ENCODE peak calls at places on chromosomes 16 and 17, in four cellular contexts. C is BJ, B is astrocyte of the spinal cord, Y is stomach. E is an unnamed sample.

GRCh38 chr16:18013863-18014262 is 322.7 kb downstream of the NPIPA8 start:
- DNase-seq in Y (no peak), C (no peak), B (no peak), E (no peak)

GRCh38 chr17:76466775-76467130 is 650 bp upstream of the AANAT start:
- DNase-seq in B (no peak), C (no peak), Y (no peak), E (no peak)

GRCh38 chr17:2023256-2023655 is 1.9 kb downstream of the RTN4RL1 start:
- DNase-seq in B (no peak), Y (no peak), C (no peak), E (no peak)

GRCh38 chr16:48433849-48434530 is 48.8 kb upstream of the SIAH1 start:
- DNase-seq in C (no peak), Y (no peak), B (no peak), E (no peak)

GRCh38 chr16:13148836-13149235 is 247.4 kb downstream of the SHISA9 start:
- DNase-seq in C (no peak), B (no peak), Y (no peak), E (no peak)

GRCh38 chr16:84967828-84968227 is 43.5 kb downstream of the ZDHHC7 start:
- DNase-seq in B (no peak), Y (no peak), C (no peak), E (no peak)

GRCh38 chr16:70758786-70759185 is 42.2 kb downstream of the VAC14 start:
- DNase-seq in C (no peak), Y (no peak), B (no peak), E (no peak)

GRCh38 chr17:76678330-76678729 is 32.4 kb downstream of the MXRA7 start:
- DNase-seq in B (no peak), Y (no peak), C (no peak), E (no peak)

GRCh38 chr17:73131993-73132595 is 32.7 kb upstream of the SSTR2 start:
- DNase-seq in Y (no peak), B (no peak), C (no peak), E (no peak)

GRCh38 chr17:71601894-71602504 is 518.8 kb upstream of the SOX9 start:
- DNase-seq in C (no peak), B (no peak), Y (no peak), E (no peak)

GRCh38 chr17:8753976-8754440 is 4.3 kb downstream of the SPDYE4 start:
- DNase-seq in Y (no peak), C (no peak), B (peak; percentile 7), E (no peak)

GRCh38 chr17:65463242-65463641 is 98.2 kb downstream of the AXIN2 start:
- DNase-seq in C (no peak), B (peak; percentile 4), Y (peak; percentile 26), E (no peak)

GRCh38 chr17:28494445-28495188 is 11.5 kb upstream of the FOXN1 start:
- DNase-seq in B (peak; percentile 49), C (no peak), Y (peak; percentile 80), E (peak; percentile 85)

GRCh38 chr16:1561836-1562235 is 28.4 kb downstream of the TMEM204 start:
- DNase-seq in B (no peak), Y (no peak), C (no peak), E (no peak)

GRCh38 chr16:78987676-78988075 is 612.9 kb downstream of the MAF start:
- DNase-seq in Y (no peak), B (no peak), C (no peak), E (no peak)

GRCh38 chr17:19461139-19461538 is 50.1 kb downstream of the RNF112 start:
- DNase-seq in Y (no peak), B (no peak), C (no peak), E (no peak)

GRCh38 chr17:53061446-53061845 is 761.3 kb upstream of the KIF2B start:
- DNase-seq in C (no peak), B (no peak), Y (no peak), E (no peak)

GRCh38 chr17:27498615-27499316 is 42.5 kb downstream of the KSR1 start:
- DNase-seq in B (no peak), Y (no peak), C (no peak), E (no peak)

GRCh38 chr16:11675561-11676511 is 7.6 kb downstream of the SNN start:
- DNase-seq in Y (peak; percentile 84), B (no peak), C (no peak), E (peak; percentile 38)

GRCh38 chr17:82838386-82839063 is 1.3 kb downstream of the ZNF750 start:
- DNase-seq in Y (no peak), C (no peak), B (no peak), E (no peak)

GRCh38 chr16:21626659-21627277 is 25.6 kb downstream of the IGSF6 start:
- DNase-seq in C (peak; percentile 95), Y (no peak), B (peak; percentile 93), E (no peak)

GRCh38 chr17:76399175-76400172 is 15.1 kb downstream of the SPHK1 start:
- DNase-seq in C (no peak), B (no peak), Y (no peak), E (no peak)

GRCh38 chr16:26645629-26646028 is 421.1 kb upstream of the C16orf82 start:
- DNase-seq in Y (no peak), C (no peak), B (no peak), E (no peak)

GRCh38 chr17:39709998-39710964 is 10.4 kb downstream of the ERBB2 start:
- DNase-seq in Y (no peak), B (no peak), C (no peak), E (no peak)

GRCh38 chr17:59846391-59847165 is 46.2 kb downstream of the TUBD1 start:
- DNase-seq in Y (peak; percentile 45), C (no peak), B (peak; percentile 95), E (peak; percentile 47)

GRCh38 chr17:9937901-9938300 is 32.8 kb upstream of the RCVRN start:
- DNase-seq in B (no peak), Y (no peak), C (no peak), E (no peak)

GRCh38 chr17:57862410-57862989 is 12.7 kb upstream of the MRPS23 start:
- DNase-seq in C (no peak), Y (no peak), B (no peak), E (no peak)

GRCh38 chr17:7688808-7689316 is 585 bp downstream of the WRAP53 start:
- DNase-seq in C (no peak), B (no peak), Y (no peak), E (no peak)
- H3K4me3 ChIP-seq in C (peak overlapping the region; percentile 46), B (peak overlapping the region; percentile 82), Y (peak overlapping the region; percentile 82), E (peak overlapping the region; percentile 95)

DNA sequence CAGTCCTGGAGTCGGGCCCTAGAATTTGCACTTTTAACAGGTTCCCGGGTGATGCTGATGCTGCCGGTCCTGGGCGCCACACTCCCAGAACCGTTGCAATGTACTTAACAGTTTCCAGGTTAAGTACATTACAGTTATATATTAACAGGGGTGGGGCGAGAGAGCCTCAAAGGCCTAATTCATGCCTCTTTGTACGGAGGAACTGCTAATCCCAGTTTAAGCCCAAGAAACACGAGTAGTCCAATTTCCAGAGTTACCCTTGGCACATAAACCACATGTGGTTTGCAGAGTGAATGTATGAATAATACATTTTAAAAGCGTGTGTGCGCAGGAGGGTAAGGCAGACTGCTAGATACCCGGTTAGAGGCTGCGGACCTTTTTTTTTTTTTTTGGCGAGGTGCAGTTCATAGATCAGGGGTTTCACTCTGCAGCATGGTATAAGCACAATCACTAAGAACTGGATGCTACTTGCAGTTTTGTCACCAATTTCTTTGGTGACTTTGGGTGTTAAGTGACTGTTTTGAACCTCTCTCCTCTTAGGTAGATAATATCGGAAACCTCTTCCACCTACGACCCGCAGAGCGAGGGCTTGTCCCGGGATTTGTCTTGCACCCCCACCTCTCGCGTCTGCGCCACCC is 714 bp downstream of the COX11 start:
- DNase-seq in C (no peak), B (peak; percentile 47), Y (no peak), E (no peak)
- TF ChIP-seq CTCF in C (peak; percentile 64), B (no peak), Y (no peak), E (no peak)

GRCh38 chr17:3794890-3795757 is 5.9 kb downstream of the ITGAE start:
- DNase-seq in Y (no peak), B (peak; percentile 83), C (no peak), E (no peak)
- H3K4me3 ChIP-seq in Y (no peak overlapping the region), B (no peak overlapping the region), C (no peak overlapping the region), E (no peak overlapping the region)

GRCh38 chr16:57516176-57516725 is 20.1 kb downstream of the CCDC102A start:
- DNase-seq in C (no peak), B (no peak), Y (no peak), E (no peak)
- TF ChIP-seq CTCF in C (no peak), B (no peak), Y (no peak), E (no peak)

DNA sequence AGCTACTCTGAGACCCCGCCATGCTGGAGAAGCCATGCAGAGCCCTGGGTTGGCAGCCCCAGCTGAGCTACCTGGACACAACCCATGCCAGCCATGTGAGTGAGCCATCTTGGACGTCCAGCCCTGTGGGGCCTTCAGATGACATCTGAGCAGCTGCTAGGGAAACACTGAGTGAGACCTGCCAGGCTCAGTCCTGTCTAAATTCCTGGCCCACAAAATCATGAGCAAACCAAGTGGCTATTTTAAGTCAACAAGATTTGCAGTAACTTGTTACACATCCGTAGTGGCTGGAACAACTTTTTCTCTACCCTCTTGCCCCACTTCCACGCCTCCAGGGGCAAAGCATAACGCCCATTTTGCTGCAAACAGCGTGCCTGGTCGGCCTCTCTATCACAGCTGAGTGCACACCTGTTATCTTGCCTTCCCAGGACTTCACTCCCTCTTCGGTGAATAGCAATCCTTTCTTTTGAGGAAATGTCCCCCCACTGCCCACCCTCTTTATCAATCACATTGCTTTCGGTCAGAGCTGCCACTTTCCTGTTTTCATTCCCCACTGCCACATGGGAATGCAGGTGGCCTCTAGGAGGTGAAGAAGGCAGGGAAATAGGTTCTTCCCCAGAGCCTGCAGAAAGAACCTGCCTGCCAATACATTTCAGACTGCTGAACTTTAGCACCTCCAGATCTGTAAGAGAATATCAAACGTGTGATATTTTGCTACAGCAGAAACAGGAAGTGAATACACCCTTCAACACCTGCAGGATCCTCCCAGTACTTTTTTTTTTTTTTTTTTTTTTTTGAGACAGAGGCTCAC is 7.4 kb upstream of the SCIMP start:
- DNase-seq in B (no peak), C (no peak), Y (peak; percentile 29), E (no peak)
- H3K4me3 ChIP-seq in B (no peak overlapping the region), C (no peak overlapping the region), Y (no peak overlapping the region), E (no peak overlapping the region)

DNA sequence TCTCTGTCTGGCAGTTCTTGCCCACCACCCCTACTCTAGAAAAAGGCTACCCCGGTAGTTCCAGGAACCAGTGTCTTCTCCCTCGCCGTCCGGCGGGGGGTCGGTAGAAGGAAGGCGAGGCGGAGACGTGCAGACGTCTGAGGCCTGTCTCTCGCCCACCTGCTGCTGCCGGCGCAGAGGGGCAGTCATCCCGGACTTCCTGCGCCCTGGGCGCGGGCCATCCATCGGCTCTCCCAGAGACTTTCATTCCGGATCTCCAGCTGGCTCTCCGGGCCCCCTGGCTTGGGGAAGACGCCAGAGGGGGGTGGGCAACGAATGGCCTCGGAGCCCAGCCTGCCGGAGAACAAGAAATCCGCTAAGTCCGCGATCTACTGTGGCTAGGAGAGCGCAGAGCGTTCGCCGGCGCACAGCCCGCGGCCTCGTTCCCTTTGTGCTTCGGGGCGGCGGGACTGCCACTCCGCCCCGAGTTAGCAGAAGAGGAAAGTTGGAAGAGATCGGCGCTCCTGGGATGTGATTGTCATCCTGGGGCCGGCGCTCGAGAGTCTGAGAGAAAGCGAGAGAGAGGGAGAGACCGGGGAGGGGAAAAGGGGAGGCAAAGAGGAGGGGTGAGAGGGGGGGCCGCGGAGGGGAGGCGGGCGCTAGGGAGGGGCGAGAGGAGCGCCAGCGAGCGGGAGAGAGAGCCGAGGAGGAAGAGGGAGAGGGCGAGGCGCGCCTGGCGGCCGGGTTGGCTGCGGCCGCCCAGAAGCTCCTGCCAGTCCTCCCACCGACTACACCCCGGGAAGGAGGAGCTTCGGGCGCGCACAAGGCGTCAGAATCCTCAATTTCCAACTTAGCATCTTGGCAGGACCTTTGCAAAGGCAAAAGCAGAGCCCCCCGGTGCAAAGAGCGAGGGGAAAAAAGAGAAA is at the start of gene IRX5:
- DNase-seq in Y (peak; percentile 92), C (peak; percentile 82), B (peak; percentile 98), E (peak; percentile 46)
- TF ChIP-seq CTCF in Y (peak; percentile 25), C (peak; percentile 18), B (no peak), E (no peak)

E was measured in dorsolateral prefrontal cortex.